ENCODE peak calls at places on chromosome 1, in four cellular contexts. One of them, this sample, is unnamed.

GRCh38 chr1:16204634-16205332 is 7.7 kb downstream of the ARHGEF19 start:
- DNase-seq in lung: no peak
- DNase-seq in heart right ventricle: no peak
- DNase-seq in keratinocyte: no peak
- DNase-seq in this sample: no peak

GRCh38 chr1:151980287-151981177 is 13.1 kb downstream of the S100A10 start:
- DNase-seq in lung: no peak
- DNase-seq in heart right ventricle: peak; percentile 53
- DNase-seq in keratinocyte: no peak
- DNase-seq in this sample: no peak

GRCh38 chr1:23995431-23995837 is 15.3 kb upstream of the SRSF10 start:
- DNase-seq in lung: no peak
- DNase-seq in heart right ventricle: no peak
- DNase-seq in keratinocyte: no peak
- DNase-seq in this sample: no peak

GRCh38 chr1:158999301-159000069 is 10.2 kb upstream of the IFI16 start:
- DNase-seq in lung: peak; percentile 74
- DNase-seq in heart right ventricle: peak; percentile 91
- DNase-seq in keratinocyte: no peak
- DNase-seq in this sample: peak; percentile 16

GRCh38 chr1:153880962-153881361 is 41.8 kb downstream of the GATAD2B start:
- DNase-seq in lung: peak; percentile 84
- DNase-seq in heart right ventricle: peak; percentile 94
- DNase-seq in keratinocyte: peak; percentile 15
- DNase-seq in this sample: peak; percentile 87

GRCh38 chr1:24936688-24937087 is 6.6 kb upstream of the RUNX3 start:
- DNase-seq in lung: no peak
- DNase-seq in heart right ventricle: no peak
- DNase-seq in keratinocyte: no peak
- DNase-seq in this sample: peak; percentile 55

GRCh38 chr1:221962385-221962784 is 220.5 kb upstream of the DUSP10 start:
- DNase-seq in lung: no peak
- DNase-seq in heart right ventricle: no peak
- DNase-seq in keratinocyte: no peak
- DNase-seq in this sample: no peak

GRCh38 chr1:22264464-22265330 is 121.8 kb upstream of the WNT4 start:
- DNase-seq in lung: no peak
- DNase-seq in heart right ventricle: no peak
- DNase-seq in keratinocyte: no peak
- DNase-seq in this sample: no peak

GRCh38 chr1:39759436-39759726 is 11.8 kb downstream of the OXCT2 start:
- DNase-seq in lung: no peak
- DNase-seq in heart right ventricle: no peak
- DNase-seq in keratinocyte: no peak
- DNase-seq in this sample: no peak

GRCh38 chr1:227733309-227733705 is 1.8 kb downstream of the JMJD4 start:
- DNase-seq in lung: no peak
- DNase-seq in heart right ventricle: no peak
- DNase-seq in keratinocyte: no peak
- DNase-seq in this sample: no peak

GRCh38 chr1:227732586-227733308 is 2.4 kb downstream of the JMJD4 start:
- DNase-seq in lung: no peak
- DNase-seq in heart right ventricle: no peak
- DNase-seq in keratinocyte: no peak
- DNase-seq in this sample: no peak

GRCh38 chr1:227731241-227731677 is 3.8 kb downstream of the JMJD4 start:
- DNase-seq in lung: no peak
- DNase-seq in heart right ventricle: no peak
- DNase-seq in keratinocyte: no peak
- DNase-seq in this sample: no peak

GRCh38 chr1:227730630-227731151 is 4.4 kb downstream of the JMJD4 start:
- DNase-seq in lung: no peak
- DNase-seq in heart right ventricle: no peak
- DNase-seq in keratinocyte: no peak
- DNase-seq in this sample: no peak

GRCh38 chr1:227731696-227732585 is 3.2 kb downstream of the JMJD4 start:
- DNase-seq in lung: no peak
- DNase-seq in heart right ventricle: no peak
- DNase-seq in keratinocyte: no peak
- DNase-seq in this sample: no peak
- H3K4me1 ChIP-seq in lung: no peaks in the 10 kb centered on the region
- H3K4me1 ChIP-seq in heart right ventricle: peaks cover 37% of the 10 kb centered on the region
- H3K4me1 ChIP-seq in keratinocyte: peaks cover 28% of the 10 kb centered on the region
- H3K4me1 ChIP-seq in this sample: peaks cover 5% of the 10 kb centered on the region

GRCh38 chr1:103525114-103525606 is 339 bp upstream of the RNPC3 start:
- DNase-seq in lung: no peak
- DNase-seq in heart right ventricle: no peak
- DNase-seq in keratinocyte: no peak
- DNase-seq in this sample: peak; percentile 74

GRCh38 chr1:103525607-103526507 is at the start of gene RNPC3:
- DNase-seq in lung: peak; percentile 89
- DNase-seq in heart right ventricle: peak; percentile 92
- DNase-seq in keratinocyte: no peak
- DNase-seq in this sample: peak; percentile 93

GRCh38 chr1:103527331-103527730 is 1.8 kb downstream of the RNPC3 start:
- DNase-seq in lung: no peak
- DNase-seq in heart right ventricle: no peak
- DNase-seq in keratinocyte: no peak
- DNase-seq in this sample: no peak

DNA sequence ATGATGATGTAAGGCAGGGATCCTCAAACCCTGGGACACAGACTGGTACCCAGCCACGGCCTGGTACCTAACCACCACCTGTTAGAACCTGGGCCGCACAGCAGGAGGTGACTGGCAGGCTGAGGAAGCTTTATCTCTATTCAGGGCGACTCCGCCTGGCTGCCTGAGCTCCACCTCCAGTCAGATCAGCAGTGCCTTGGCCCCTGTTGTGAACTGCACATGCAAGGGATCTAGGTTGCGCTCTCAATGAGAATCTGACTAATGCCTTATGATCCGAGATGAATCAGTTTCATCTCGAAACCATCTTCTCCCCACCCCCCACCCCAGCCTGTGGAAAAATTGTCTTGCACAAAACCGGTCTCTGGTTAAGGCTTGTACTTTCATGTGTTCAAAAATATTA is 4.2 kb downstream of the RNPC3 start:
- DNase-seq in lung: no peak
- DNase-seq in heart right ventricle: no peak
- DNase-seq in keratinocyte: no peak
- DNase-seq in this sample: no peak
- H3K36me3 ChIP-seq in lung: peaks cover 3% of the 10 kb centered on the region
- H3K36me3 ChIP-seq in heart right ventricle: peaks cover 65% of the 10 kb centered on the region
- H3K36me3 ChIP-seq in keratinocyte: no peaks in the 10 kb centered on the region
- H3K36me3 ChIP-seq in this sample: no peaks in the 10 kb centered on the region

DNA sequence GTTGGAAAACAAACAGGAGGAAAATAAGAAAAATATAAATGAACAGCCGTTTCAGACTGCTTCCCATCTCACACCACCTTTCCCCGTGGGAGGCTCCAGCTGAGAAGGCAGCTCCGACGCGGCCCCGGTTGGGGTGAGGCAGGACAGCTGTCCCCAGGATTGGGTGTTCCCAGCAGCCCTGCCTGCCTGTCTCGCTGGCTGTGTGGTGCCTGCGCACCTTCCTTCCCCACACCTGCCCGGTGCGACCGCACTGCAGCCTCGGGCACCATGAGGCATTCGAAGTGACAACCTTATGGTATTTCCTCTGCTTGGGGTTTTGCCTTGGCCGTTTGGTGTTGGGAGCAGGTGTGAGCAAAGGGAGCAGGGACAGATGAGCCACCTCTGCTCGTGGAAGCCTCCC is 161.6 kb downstream of the PRDM16 start:
- DNase-seq in lung: no peak
- DNase-seq in heart right ventricle: no peak
- DNase-seq in keratinocyte: no peak
- DNase-seq in this sample: no peak
- H3K4me1 ChIP-seq in lung: no peaks in the 10 kb centered on the region
- H3K4me1 ChIP-seq in heart right ventricle: no peaks in the 10 kb centered on the region
- H3K4me1 ChIP-seq in keratinocyte: no peaks in the 10 kb centered on the region
- H3K4me1 ChIP-seq in this sample: no peaks in the 10 kb centered on the region

DNA sequence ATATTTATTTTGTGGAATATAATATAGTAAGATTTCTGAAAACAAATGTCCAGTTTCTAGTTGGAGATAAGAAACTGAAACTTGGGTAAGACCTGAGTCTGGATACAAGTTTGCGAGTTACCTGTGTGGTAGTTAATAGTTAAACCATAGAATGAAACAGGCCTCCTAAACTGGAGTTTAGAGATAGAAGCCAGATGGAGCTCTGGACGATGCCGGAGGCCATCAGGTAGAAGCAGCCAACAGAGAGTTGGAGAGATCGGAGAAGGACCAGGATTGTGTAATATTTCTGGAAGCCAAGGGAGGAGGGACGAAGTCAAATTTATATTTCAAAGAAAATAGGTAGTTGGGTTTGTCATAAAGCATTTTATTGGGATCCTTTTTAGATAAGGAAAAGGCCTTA is 45.1 kb downstream of the ARID1A start:
- DNase-seq in lung: no peak
- DNase-seq in heart right ventricle: no peak
- DNase-seq in keratinocyte: no peak
- DNase-seq in this sample: no peak
- H3K36me3 ChIP-seq in lung: peaks cover 7% of the 10 kb centered on the region
- H3K36me3 ChIP-seq in heart right ventricle: peaks cover 85% of the 10 kb centered on the region
- H3K36me3 ChIP-seq in keratinocyte: peaks cover 26% of the 10 kb centered on the region
- H3K36me3 ChIP-seq in this sample: peaks cover 7% of the 10 kb centered on the region

GRCh38 chr1:9421533-9421873 is 117.8 kb upstream of the SLC25A33 start:
- DNase-seq in lung: no peak
- DNase-seq in heart right ventricle: no peak
- DNase-seq in keratinocyte: no peak
- DNase-seq in this sample: no peak
- H3K4me1 ChIP-seq in lung: no peaks in the 10 kb centered on the region
- H3K4me1 ChIP-seq in heart right ventricle: no peaks in the 10 kb centered on the region
- H3K4me1 ChIP-seq in keratinocyte: no peaks in the 10 kb centered on the region
- H3K4me1 ChIP-seq in this sample: no peaks in the 10 kb centered on the region

DNA sequence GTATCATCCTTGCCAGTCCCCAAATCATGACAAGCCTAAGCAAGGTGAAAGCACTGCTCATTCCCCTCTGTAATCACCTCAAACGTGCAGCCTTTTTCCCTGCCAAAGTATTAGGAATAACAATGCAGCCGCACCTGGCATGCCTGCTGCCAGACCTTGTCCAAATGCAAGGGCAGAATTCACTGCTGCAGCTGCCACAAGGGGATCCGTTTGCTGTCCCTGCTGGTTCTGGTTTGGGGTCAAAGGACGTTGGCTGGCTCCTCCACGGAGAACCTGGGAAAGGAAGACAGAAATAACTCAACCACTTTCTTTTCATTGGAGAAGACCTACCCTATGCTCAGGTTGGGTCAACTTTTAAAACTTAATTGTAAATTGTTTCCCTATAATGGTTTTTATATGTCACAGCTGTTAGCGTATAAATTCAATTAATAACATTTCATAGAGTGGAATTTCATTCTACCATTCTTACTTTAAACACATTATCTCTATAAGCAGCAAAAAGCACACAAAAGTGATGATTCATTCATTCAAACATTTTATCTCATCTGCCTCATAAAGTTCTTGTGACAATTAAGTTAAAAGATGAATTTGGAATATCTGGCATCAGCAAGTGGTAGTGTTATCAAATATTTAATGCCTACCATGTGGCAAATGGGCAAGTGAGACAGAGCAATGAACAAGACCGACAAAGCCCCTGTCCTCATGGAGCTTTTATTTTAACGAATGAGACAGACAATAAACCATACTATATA is 59.8 kb upstream of the SDC3 start:
- DNase-seq in lung: no peak
- DNase-seq in heart right ventricle: no peak
- DNase-seq in keratinocyte: no peak
- DNase-seq in this sample: peak; percentile 29
- H3K36me3 ChIP-seq in lung: peaks cover 8% of the 10 kb centered on the region
- H3K36me3 ChIP-seq in heart right ventricle: peaks cover 81% of the 10 kb centered on the region
- H3K36me3 ChIP-seq in keratinocyte: peaks cover 23% of the 10 kb centered on the region
- H3K36me3 ChIP-seq in this sample: peaks cover 13% of the 10 kb centered on the region

DNA sequence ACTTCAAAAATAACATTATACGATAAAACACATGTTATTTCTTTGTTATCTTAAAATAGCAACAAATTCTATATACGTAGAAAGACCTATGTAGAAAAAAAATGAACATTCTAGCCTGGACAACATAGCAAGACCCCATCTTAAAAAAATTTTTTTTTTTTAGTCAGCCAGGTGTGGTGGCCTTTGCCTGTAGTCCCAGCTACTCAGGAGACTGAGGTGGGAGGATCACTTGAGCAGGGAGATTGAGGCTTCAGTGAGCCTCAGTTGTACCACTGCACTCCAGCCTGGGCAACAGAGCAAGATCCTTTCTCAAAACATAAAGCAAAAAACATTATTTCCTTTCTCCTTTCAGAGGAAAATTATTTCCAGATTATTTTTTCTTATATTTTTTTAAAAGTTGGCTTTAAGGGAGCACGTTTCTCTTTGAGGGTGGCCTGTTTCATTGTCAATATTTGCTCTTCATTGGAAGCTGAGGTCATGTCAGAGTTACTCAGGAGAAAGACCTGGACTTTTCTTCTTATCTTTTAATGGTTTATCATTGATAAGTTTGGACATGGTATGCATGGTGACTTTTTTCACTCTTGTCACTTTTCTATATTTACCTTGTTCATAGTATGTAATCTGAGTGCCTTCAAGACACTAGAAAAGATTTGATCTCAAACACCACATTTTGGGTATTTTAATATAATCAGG is 32.0 kb downstream of the NFIA start:
- DNase-seq in lung: no peak
- DNase-seq in heart right ventricle: no peak
- DNase-seq in keratinocyte: no peak
- DNase-seq in this sample: no peak
- H3K4me1 ChIP-seq in lung: peaks cover 32% of the 10 kb centered on the region
- H3K4me1 ChIP-seq in heart right ventricle: peaks cover 67% of the 10 kb centered on the region
- H3K4me1 ChIP-seq in keratinocyte: peaks cover 2% of the 10 kb centered on the region
- H3K4me1 ChIP-seq in this sample: no peaks in the 10 kb centered on the region